ENCODE peak calls at places on chromosomes 1 and 21, in five cellular contexts. T is NAMALWA; K is stimulated activated CD4-positive, alpha-beta T cell treated with anti-CD3 and anti-CD28 coated beads, Interleukin-4, amount 100 ng/mL, for 48 hours; H is myocyte; X is smooth muscle cell of the brain vasculature. D is an unnamed sample.

GRCh38 chr1:28163496-28164120 is 12.9 kb downstream of the PTAFR start:
- DNase-seq in T (no peak), K (no peak), H (peak; percentile 29), X (no peak), D (no peak)

GRCh38 chr1:221726331-221726692 is 15.6 kb downstream of the DUSP10 start:
- DNase-seq in T (no peak), K (no peak), H (no peak), X (no peak), D (no peak)

GRCh38 chr1:31579374-31579773 is 3.1 kb downstream of the TINAGL1 start:
- DNase-seq in T (no peak), K (no peak), H (no peak), X (no peak), D (no peak)

GRCh38 chr1:240792915-240793525 is 181.1 kb upstream of the GREM2 start:
- DNase-seq in T (no peak), K (no peak), H (no peak), X (no peak), D (no peak)

GRCh38 chr1:181184621-181185020 is 96.1 kb downstream of the IER5 start:
- DNase-seq in T (no peak), K (no peak), H (no peak), X (no peak), D (no peak)

GRCh38 chr1:184483101-184483813 is 96.4 kb downstream of the C1orf21 start:
- DNase-seq in T (no peak), K (no peak), H (peak; percentile 93), X (no peak), D (peak; percentile 36)

GRCh38 chr1:26278303-26278702 is 1.6 kb upstream of the SH3BGRL3 start:
- DNase-seq in T (no peak), K (no peak), H (peak; percentile 67), X (peak; percentile 54), D (no peak)

GRCh38 chr1:208086116-208086515 is 158.1 kb downstream of the PLXNA2 start:
- DNase-seq in T (no peak), K (no peak), H (no peak), X (no peak), D (no peak)

GRCh38 chr1:16464917-16465625 is 24.5 kb downstream of the NECAP2 start:
- DNase-seq in T (no peak), K (no peak), H (peak; percentile 90), X (no peak), D (no peak)

GRCh38 chr1:48644950-48645605 is 131.6 kb downstream of the BEND5 start:
- DNase-seq in T (no peak), K (no peak), H (no peak), X (no peak), D (no peak)

GRCh38 chr1:177948336-177948972 is 21.4 kb downstream of the SEC16B start:
- DNase-seq in T (peak; percentile 84), K (peak; percentile 6), H (peak; percentile 82), X (peak; percentile 45), D (peak; percentile 68)

GRCh38 chr1:32128479-32128878 is 20.6 kb downstream of the KPNA6 start:
- DNase-seq in T (no peak), K (no peak), H (no peak), X (no peak), D (no peak)

GRCh38 chr1:99942723-99943122 is 27.1 kb upstream of the SLC35A3 start:
- DNase-seq in T (no peak), K (no peak), H (no peak), X (no peak), D (no peak)

GRCh38 chr1:205998457-205999241 is 4.5 kb downstream of the RAB7B start:
- DNase-seq in T (no peak), K (no peak), H (peak; percentile 84), X (no peak), D (no peak)

GRCh38 chr1:180462099-180462498 is 40.3 kb downstream of the ACBD6 start:
- DNase-seq in T (no peak), K (no peak), H (peak; percentile 4), X (no peak), D (no peak)

GRCh38 chr1:75616436-75617433 is 5.8 kb upstream of the SLC44A5 start:
- DNase-seq in T (no peak), K (no peak), H (peak; percentile 26), X (no peak), D (no peak)

GRCh38 chr1:34690269-34690668 is 64.6 kb upstream of the GJB5 start:
- DNase-seq in T (no peak), K (no peak), H (no peak), X (no peak), D (no peak)

GRCh38 chr1:47732489-47732888 is 264.7 kb downstream of the TRABD2B start:
- DNase-seq in T (no peak), K (no peak), H (no peak), X (no peak), D (no peak)

GRCh38 chr1:55156093-55156492 is 59.1 kb downstream of the USP24 start:
- DNase-seq in T (no peak), K (no peak), H (no peak), X (no peak), D (no peak)

GRCh38 chr1:229141271-229141670 is 129.6 kb upstream of the RAB4A start:
- DNase-seq in T (no peak), K (no peak), H (no peak), X (no peak), D (no peak)

GRCh38 chr1:47779613-47780012 is 217.6 kb downstream of the TRABD2B start:
- DNase-seq in T (no peak), K (no peak), H (no peak), X (no peak), D (no peak)

GRCh38 chr1:44294588-44295007 is 60.5 kb downstream of the ERI3 start:
- DNase-seq in T (no peak), K (no peak), H (peak; percentile 97), X (no peak), D (no peak)

GRCh38 chr21:46004168-46004861 is 22.7 kb downstream of the COL6A1 start:
- DNase-seq in T (no peak), K (no peak), H (no peak), X (no peak), D (no peak)

GRCh38 chr1:90850181-90850924 is 133.3 kb upstream of the BARHL2 start:
- DNase-seq in T (no peak), K (no peak), H (peak; percentile 51), X (no peak), D (no peak)

GRCh38 chr1:174740248-174740990 is 259.3 kb upstream of the CACYBP start:
- DNase-seq in T (peak; percentile 36), K (no peak), H (no peak), X (no peak), D (no peak)

GRCh38 chr1:234866007-234866866 is 256.3 kb upstream of the IRF2BP2 start:
- DNase-seq in T (no peak), K (no peak), H (peak; percentile 42), X (no peak), D (no peak)

GRCh38 chr21:42707207-42707830 is 53.9 kb downstream of the PDE9A start:
- DNase-seq in T (no peak), K (no peak), H (no peak), X (no peak), D (no peak)

GRCh38 chr1:14522331-14523241 is 75.9 kb upstream of the KAZN start:
- DNase-seq in T (peak; percentile 18), K (no peak), H (peak; percentile 25), X (no peak), D (no peak)

GRCh38 chr1:233144434-233144833 is 151.1 kb downstream of the PCNX2 start:
- DNase-seq in T (no peak), K (no peak), H (no peak), X (no peak), D (no peak)

GRCh38 chr1:43042773-43043470 is 84.3 kb upstream of the SLC2A1 start:
- DNase-seq in T (no peak), K (no peak), H (no peak), X (no peak), D (no peak)

GRCh38 chr21:41112740-41113692 is 54.9 kb upstream of the BACE2 start:
- DNase-seq in T (no peak), K (no peak), H (peak; percentile 74), X (peak; percentile 31), D (peak; percentile 40)